ENCODE peak calls at places on chromosomes 16 and 17, in ten cellular contexts. Q, Z, S, P, F, U, N, T, D and V are unnamed samples.

GRCh38 chr17:32746698-32747097 is 130.2 kb downstream of the MYO1D start:
- DNase-seq in N (no peak), P (no peak), S (peak; percentile 92), F (no peak), Q (no peak), Z (peak; percentile 80), U (no peak), D (no peak), T (no peak), V (peak; percentile 69)

GRCh38 chr17:44397479-44398440 is 8.3 kb upstream of the ITGA2B start:
- DNase-seq in T (no peak), P (no peak), Q (no peak), U (no peak), Z (no peak), F (no peak), N (no peak), D (no peak), S (no peak), V (no peak)

GRCh38 chr16:473046-474043 is 47.9 kb downstream of the RAB11FIP3 start:
- DNase-seq in S (no peak), P (no peak), D (no peak), F (no peak), Q (no peak), N (peak; percentile 67), T (no peak), Z (no peak), U (no peak), V (no peak)

GRCh38 chr17:67421869-67422273 is 44.8 kb downstream of the PITPNC1 start:
- DNase-seq in Q (peak; percentile 48), Z (peak; percentile 36), P (no peak), U (no peak), T (no peak), D (no peak), S (peak; percentile 99), F (peak; percentile 95), N (no peak), V (peak; percentile 99)

GRCh38 chr17:78359936-78360370 is at the start of gene SOCS3:
- DNase-seq in D (peak; percentile 96), Q (peak; percentile 93), T (peak; percentile 94), P (peak; percentile 97), Z (peak; percentile 99), S (peak; percentile 94), F (peak; percentile 98), U (peak; percentile 93), N (peak; percentile 89), V (peak; percentile 96)

GRCh38 chr16:87334611-87335305 is 17.6 kb upstream of the C16orf95 start:
- DNase-seq in T (no peak), D (no peak), Q (no peak), P (no peak), U (no peak), F (no peak), Z (no peak), S (no peak), N (no peak), V (no peak)

GRCh38 chr16:58459344-58460218 is 40.4 kb upstream of the NDRG4 start:
- DNase-seq in Q (no peak), S (peak; percentile 75), P (no peak), Z (peak; percentile 34), N (peak; percentile 47), T (no peak), U (no peak), F (peak; percentile 75), D (peak; percentile 73), V (peak; percentile 56)

GRCh38 chr16:57089406-57089805 is 3.0 kb upstream of the CPNE2 start:
- DNase-seq in F (no peak), Q (no peak), Z (no peak), P (no peak), D (no peak), N (no peak), U (no peak), T (no peak), S (no peak), V (no peak)

GRCh38 chr16:30136971-30137601 is 14.1 kb upstream of the MAPK3 start:
- DNase-seq in F (no peak), N (no peak), D (no peak), S (no peak), Q (no peak), Z (no peak), U (no peak), T (no peak), P (no peak), V (no peak)

GRCh38 chr17:2070241-2071023 is 15.5 kb downstream of the HIC1 start:
- DNase-seq in S (no peak), U (no peak), F (no peak), T (no peak), D (no peak), N (no peak), P (no peak), Z (no peak), Q (no peak), V (no peak)

GRCh38 chr16:896261-897199 is 74.3 kb downstream of the LMF1 start:
- DNase-seq in N (no peak), Z (no peak), U (no peak), Q (no peak), D (no peak), F (no peak), S (no peak), P (no peak), T (no peak), V (no peak)

GRCh38 chr17:77691216-77692085 is 267.1 kb upstream of the TNRC6C start:
- DNase-seq in D (no peak), Z (no peak), F (no peak), Q (no peak), U (no peak), N (no peak), P (no peak), S (no peak), T (no peak), V (no peak)

GRCh38 chr16:87953308-87954208 is 2.3 kb downstream of the BANP start:
- DNase-seq in Z (no peak), Q (no peak), U (no peak), T (no peak), D (no peak), N (no peak), P (no peak), S (no peak), F (no peak), V (no peak)

GRCh38 chr17:9104370-9105041 is 83.2 kb downstream of the NTN1 start:
- DNase-seq in U (no peak), F (no peak), Z (no peak), S (no peak), T (no peak), D (no peak), N (no peak), Q (no peak), P (no peak), V (no peak)

GRCh38 chr16:5634781-5635180 is 537.2 kb upstream of the EEF2KMT start:
- DNase-seq in P (no peak), F (no peak), T (no peak), U (no peak), Z (no peak), D (no peak), S (no peak), N (no peak), Q (no peak), V (no peak)

GRCh38 chr16:5639531-5639930 is 541.9 kb upstream of the EEF2KMT start:
- DNase-seq in Q (no peak), N (peak; percentile 45), U (no peak), T (no peak), D (no peak), Z (no peak), F (no peak), S (no peak), P (no peak), V (no peak)

DNA sequence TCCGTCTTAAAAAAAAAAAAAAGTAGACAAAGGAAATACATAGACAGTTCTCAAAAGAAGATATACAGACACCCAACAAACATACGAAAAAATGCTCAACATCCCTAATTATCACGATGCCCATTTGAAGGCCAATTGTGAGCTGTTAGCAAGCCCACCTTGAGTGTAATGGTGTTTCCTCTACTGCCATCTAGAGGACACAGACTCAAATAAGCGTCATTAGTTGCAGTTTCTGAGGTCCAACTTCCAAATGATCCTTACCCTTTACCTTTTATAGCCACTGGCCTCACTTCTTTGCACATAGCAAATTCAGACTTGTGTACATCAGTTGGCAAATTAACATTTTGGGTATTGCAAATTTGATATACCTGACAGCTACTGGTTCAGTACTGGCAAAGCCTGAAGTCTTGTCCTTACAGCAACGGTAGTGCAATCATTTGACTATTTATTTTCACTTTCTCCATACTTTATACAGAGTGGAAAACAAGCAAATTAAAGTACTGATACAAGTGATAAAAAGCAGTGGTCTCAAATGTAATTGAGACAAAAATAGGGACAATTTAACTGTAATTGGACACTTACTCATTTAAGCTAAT is 536.3 kb upstream of the EEF2KMT start:
- DNase-seq in S (peak; percentile 25), D (no peak), F (peak; percentile 51), N (no peak), T (no peak), U (no peak), Q (no peak), P (peak; percentile 77), Z (peak; percentile 4), V (peak; percentile 5)
- TF ChIP-seq CTCF in S (peak; percentile 32), D (no peak), F (peak; percentile 44), N (peak; percentile 22), T (peak; percentile 36), U (no peak), Q (no peak), P (peak; percentile 72), Z (no peak), V (no peak)

GRCh38 chr16:24829153-24829552 is 16.6 kb upstream of the SLC5A11 start:
- DNase-seq in F (no peak), Q (no peak), P (no peak), N (no peak), T (no peak), D (no peak), S (no peak), Z (no peak), U (no peak), V (no peak)
- TF ChIP-seq CTCF in F (no peak), Q (no peak), P (no peak), N (no peak), T (no peak), D (no peak), S (no peak), Z (no peak), U (no peak), V (no peak)

DNA sequence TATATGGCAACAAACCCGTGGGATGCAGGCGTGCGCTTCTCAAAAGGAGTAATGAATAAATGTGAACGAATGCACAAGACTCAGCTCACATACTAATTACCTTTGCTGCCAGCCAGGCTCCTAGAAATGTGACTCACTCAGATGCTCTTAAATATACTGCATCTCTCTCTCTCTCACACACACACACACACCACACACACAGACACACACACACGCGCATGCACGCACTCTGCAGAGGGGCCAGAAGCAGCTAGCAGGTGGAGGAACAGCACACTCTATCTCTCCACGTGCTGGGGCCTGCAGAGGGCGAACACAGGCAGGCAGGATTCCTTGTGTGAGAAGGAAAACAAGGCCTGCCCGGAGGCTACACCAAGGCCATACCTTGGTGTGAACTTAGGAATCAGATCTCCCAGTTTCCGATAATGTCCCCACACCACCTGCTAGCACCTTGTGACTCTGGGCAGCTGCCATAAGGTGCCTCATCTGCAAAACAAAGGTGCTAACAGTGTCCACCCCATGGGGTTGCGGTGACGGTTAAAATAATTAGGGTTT is 5.3 kb downstream of the GPRC5B start:
- DNase-seq in Q (peak; percentile 68), F (peak; percentile 24), T (no peak), N (peak; percentile 74), D (no peak), U (no peak), P (peak; percentile 60), S (no peak), Z (no peak), V (no peak)
- TF ChIP-seq CTCF in Q (no peak), F (no peak), T (no peak), N (no peak), D (no peak), U (no peak), P (no peak), S (no peak), Z (no peak), V (no peak)

GRCh38 chr16:14135704-14136103 is 64.6 kb downstream of the MRTFB start:
- DNase-seq in Q (no peak), Z (no peak), D (no peak), N (no peak), U (no peak), P (no peak), F (no peak), T (no peak), S (no peak), V (no peak)
- TF ChIP-seq CTCF in Q (no peak), Z (no peak), D (no peak), N (no peak), U (no peak), P (no peak), F (no peak), T (no peak), S (no peak), V (no peak)